ENCODE peak calls at places on chromosomes 2 and 18, in eight cellular contexts. One of them, this sample, is unnamed.

GRCh38 chr2:28408764-28409599 is 16.3 kb downstream of the FOSL2 start:
- DNase-seq in stomach: no peak
- DNase-seq in A549: no peak
- DNase-seq in breast epithelium: no peak
- DNase-seq in HCT116: peak
- DNase-seq in body of pancreas: no peak
- DNase-seq in IMR-90: peak
- DNase-seq in heart left ventricle: no peak
- DNase-seq in this sample: peak

GRCh38 chr2:17442334-17442733 is 75.9 kb downstream of the RAD51AP2 start:
- DNase-seq in HCT116: no peak
- DNase-seq in stomach: no peak
- DNase-seq in breast epithelium: no peak
- DNase-seq in A549: no peak
- DNase-seq in IMR-90: peak
- DNase-seq in heart left ventricle: no peak
- DNase-seq in body of pancreas: no peak
- DNase-seq in this sample: no peak

GRCh38 chr18:46768166-46768921 is 11.5 kb upstream of the ST8SIA5 start:
- DNase-seq in breast epithelium: no peak
- DNase-seq in body of pancreas: no peak
- DNase-seq in stomach: no peak
- DNase-seq in IMR-90: no peak
- DNase-seq in heart left ventricle: peak
- DNase-seq in HCT116: no peak
- DNase-seq in A549: no peak
- DNase-seq in this sample: no peak

GRCh38 chr2:205786976-205787375 is 104.7 kb downstream of the NRP2 start:
- DNase-seq in breast epithelium: no peak
- DNase-seq in stomach: no peak
- DNase-seq in A549: no peak
- DNase-seq in heart left ventricle: no peak
- DNase-seq in IMR-90: no peak
- DNase-seq in HCT116: no peak
- DNase-seq in body of pancreas: no peak
- DNase-seq in this sample: no peak

GRCh38 chr2:235301202-235302076 is 192.4 kb upstream of the AGAP1 start:
- DNase-seq in IMR-90: no peak
- DNase-seq in heart left ventricle: no peak
- DNase-seq in stomach: no peak
- DNase-seq in body of pancreas: no peak
- DNase-seq in breast epithelium: no peak
- DNase-seq in A549: no peak
- DNase-seq in HCT116: no peak
- DNase-seq in this sample: no peak

GRCh38 chr2:84904717-84905174 is 710 bp upstream of the TMSB10 start:
- DNase-seq in stomach: peak
- DNase-seq in A549: no peak
- DNase-seq in heart left ventricle: peak
- DNase-seq in IMR-90: peak
- DNase-seq in breast epithelium: peak
- DNase-seq in HCT116: no peak
- DNase-seq in body of pancreas: peak
- DNase-seq in this sample: peak

GRCh38 chr2:169358016-169358415 is 4.3 kb downstream of the LRP2 start:
- DNase-seq in A549: no peak
- DNase-seq in breast epithelium: no peak
- DNase-seq in stomach: no peak
- DNase-seq in IMR-90: no peak
- DNase-seq in body of pancreas: no peak
- DNase-seq in HCT116: no peak
- DNase-seq in heart left ventricle: no peak
- DNase-seq in this sample: no peak

GRCh38 chr2:145987797-145988196 is 1467.9 kb upstream of the ZEB2 start:
- DNase-seq in IMR-90: no peak
- DNase-seq in stomach: no peak
- DNase-seq in A549: no peak
- DNase-seq in HCT116: no peak
- DNase-seq in body of pancreas: no peak
- DNase-seq in breast epithelium: no peak
- DNase-seq in heart left ventricle: no peak
- DNase-seq in this sample: no peak

DNA sequence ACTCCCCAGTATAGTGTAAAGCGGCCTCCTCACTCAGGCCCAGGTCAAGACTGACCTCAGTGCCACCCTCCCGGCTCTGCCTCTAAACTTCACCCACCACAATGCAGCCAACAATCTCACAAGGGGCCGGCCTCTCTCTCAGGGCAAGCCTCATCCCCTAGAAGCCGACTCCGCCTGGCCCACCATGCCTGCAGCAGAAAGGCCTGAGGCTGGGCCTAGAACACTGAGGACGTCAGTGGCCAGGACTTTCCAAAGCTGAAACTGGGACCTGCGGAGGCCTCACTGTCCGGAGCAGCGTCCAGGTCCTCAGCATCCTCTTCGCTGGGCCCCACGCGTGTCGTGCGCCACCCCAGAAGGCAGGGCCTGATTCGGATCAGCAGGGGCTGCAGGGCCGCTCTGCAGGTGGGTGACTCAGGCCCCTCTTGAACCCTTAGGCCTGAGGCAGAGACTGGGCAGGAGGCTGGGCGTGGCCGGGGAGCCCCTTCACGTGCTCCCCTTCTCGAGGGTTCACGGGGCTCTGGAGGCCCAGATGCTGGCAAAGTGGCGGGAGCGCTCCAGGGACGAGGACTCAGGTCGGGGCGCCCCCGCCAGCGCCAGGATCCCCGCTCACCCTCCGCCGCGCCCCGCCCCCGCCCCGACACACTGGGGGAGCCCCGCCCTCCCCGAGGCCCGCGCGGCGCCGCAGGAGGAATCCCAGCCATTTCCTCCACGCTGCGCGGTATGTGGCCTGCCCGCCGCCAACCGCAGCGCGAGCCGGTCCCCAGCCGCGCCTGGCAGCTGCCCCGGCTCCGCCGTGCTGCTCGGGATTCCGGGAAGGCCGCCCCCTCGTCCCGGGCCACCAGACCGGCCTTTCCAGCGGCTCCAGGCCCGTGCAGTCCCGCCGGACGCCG is 53.1 kb downstream of the PKDCC start:
- DNase-seq in stomach: peak
- DNase-seq in IMR-90: peak
- DNase-seq in A549: no peak
- DNase-seq in heart left ventricle: peak
- DNase-seq in breast epithelium: peak
- DNase-seq in body of pancreas: peak
- DNase-seq in HCT116: no peak
- DNase-seq in this sample: peak
- TF ChIP-seq POLR2A in stomach: no peak
- TF ChIP-seq POLR2A in IMR-90: no peak
- TF ChIP-seq POLR2A in A549: no peak
- TF ChIP-seq POLR2A in heart left ventricle: no peak
- TF ChIP-seq POLR2A in breast epithelium: no peak
- TF ChIP-seq POLR2A in body of pancreas: peak
- TF ChIP-seq POLR2A in HCT116: no peak
- TF ChIP-seq POLR2A in this sample: no peak

DNA sequence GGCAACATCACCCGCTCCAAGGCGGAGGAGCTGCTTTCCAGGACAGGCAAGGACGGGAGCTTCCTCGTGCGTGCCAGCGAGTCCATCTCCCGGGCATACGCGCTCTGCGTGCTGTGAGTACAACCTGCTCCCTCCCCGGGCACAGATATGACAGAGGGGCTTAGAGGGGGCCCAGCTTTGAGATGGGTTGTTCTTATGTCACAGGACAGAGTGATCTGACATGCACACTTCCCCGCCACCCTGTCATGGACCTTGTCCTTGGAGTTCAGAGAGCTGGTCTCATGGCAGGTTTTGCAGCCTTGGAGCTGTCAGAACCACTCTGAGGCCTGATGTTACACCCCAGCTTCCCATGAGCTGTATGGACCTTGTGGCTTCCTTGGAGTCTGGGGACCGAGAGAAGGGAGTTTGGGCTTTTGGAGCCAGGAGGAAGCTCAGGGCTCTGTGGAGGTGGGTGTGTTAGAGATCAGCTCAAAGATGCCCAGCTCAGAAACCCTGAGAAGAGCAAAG is 411 bp downstream of the INPP5D start:
- DNase-seq in breast epithelium: no peak
- DNase-seq in stomach: peak
- DNase-seq in HCT116: no peak
- DNase-seq in heart left ventricle: no peak
- DNase-seq in body of pancreas: no peak
- DNase-seq in IMR-90: no peak
- DNase-seq in A549: no peak
- DNase-seq in this sample: no peak
- H3K27ac ChIP-seq in breast epithelium: peak
- H3K27ac ChIP-seq in stomach: peak
- H3K27ac ChIP-seq in HCT116: no peak
- H3K27ac ChIP-seq in heart left ventricle: peak
- H3K27ac ChIP-seq in body of pancreas: peak
- H3K27ac ChIP-seq in IMR-90: no peak
- H3K27ac ChIP-seq in A549: no peak
- H3K27ac ChIP-seq in this sample: peak

GRCh38 chr2:197495433-197496134 is 4.1 kb downstream of the HSPD1 start:
- DNase-seq in A549: no peak
- DNase-seq in HCT116: no peak
- DNase-seq in heart left ventricle: no peak
- DNase-seq in breast epithelium: no peak
- DNase-seq in stomach: no peak
- DNase-seq in body of pancreas: no peak
- DNase-seq in IMR-90: no peak
- DNase-seq in this sample: no peak

GRCh38 chr2:197498937-197499593 is 575 bp downstream of the HSPD1 start:
- DNase-seq in IMR-90: peak
- DNase-seq in HCT116: no peak
- DNase-seq in body of pancreas: peak
- DNase-seq in breast epithelium: peak
- DNase-seq in stomach: peak
- DNase-seq in heart left ventricle: peak
- DNase-seq in A549: no peak
- DNase-seq in this sample: peak

GRCh38 chr2:197496695-197497094 is 2.9 kb downstream of the HSPD1 start:
- DNase-seq in breast epithelium: no peak
- DNase-seq in heart left ventricle: no peak
- DNase-seq in stomach: no peak
- DNase-seq in IMR-90: no peak
- DNase-seq in HCT116: no peak
- DNase-seq in body of pancreas: no peak
- DNase-seq in A549: no peak
- DNase-seq in this sample: no peak

GRCh38 chr2:197498627-197498936 is 1.1 kb downstream of the HSPD1 start:
- DNase-seq in A549: no peak
- DNase-seq in IMR-90: no peak
- DNase-seq in HCT116: no peak
- DNase-seq in heart left ventricle: no peak
- DNase-seq in body of pancreas: no peak
- DNase-seq in breast epithelium: no peak
- DNase-seq in stomach: no peak
- DNase-seq in this sample: no peak

DNA sequence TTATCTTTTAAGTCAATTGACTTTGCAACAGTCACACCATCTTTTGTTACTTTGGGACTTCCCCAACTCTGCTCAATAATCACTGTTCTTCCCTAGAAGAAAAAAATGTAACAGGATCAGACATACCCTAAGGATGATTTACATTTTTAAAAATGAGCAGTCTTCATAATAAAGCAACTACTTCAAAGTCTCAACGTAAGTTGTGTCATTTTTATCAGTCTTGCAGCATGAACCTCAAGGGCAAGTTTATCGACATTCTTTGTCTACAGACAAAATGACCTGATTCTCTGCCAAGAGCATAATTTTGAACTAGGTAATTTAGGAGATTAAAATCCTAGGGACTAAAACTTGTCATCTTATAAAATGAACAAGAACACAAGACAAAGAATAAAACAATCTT is 2.3 kb downstream of the HSPD1 start:
- DNase-seq in breast epithelium: no peak
- DNase-seq in stomach: no peak
- DNase-seq in heart left ventricle: no peak
- DNase-seq in A549: no peak
- DNase-seq in HCT116: no peak
- DNase-seq in body of pancreas: no peak
- DNase-seq in IMR-90: no peak
- DNase-seq in this sample: no peak
- H3K4me3 ChIP-seq in breast epithelium: no peak
- H3K4me3 ChIP-seq in stomach: peak
- H3K4me3 ChIP-seq in heart left ventricle: no peak
- H3K4me3 ChIP-seq in A549: peak
- H3K4me3 ChIP-seq in HCT116: no peak
- H3K4me3 ChIP-seq in body of pancreas: no peak
- H3K4me3 ChIP-seq in IMR-90: no peak
- H3K4me3 ChIP-seq in this sample: no peak

DNA sequence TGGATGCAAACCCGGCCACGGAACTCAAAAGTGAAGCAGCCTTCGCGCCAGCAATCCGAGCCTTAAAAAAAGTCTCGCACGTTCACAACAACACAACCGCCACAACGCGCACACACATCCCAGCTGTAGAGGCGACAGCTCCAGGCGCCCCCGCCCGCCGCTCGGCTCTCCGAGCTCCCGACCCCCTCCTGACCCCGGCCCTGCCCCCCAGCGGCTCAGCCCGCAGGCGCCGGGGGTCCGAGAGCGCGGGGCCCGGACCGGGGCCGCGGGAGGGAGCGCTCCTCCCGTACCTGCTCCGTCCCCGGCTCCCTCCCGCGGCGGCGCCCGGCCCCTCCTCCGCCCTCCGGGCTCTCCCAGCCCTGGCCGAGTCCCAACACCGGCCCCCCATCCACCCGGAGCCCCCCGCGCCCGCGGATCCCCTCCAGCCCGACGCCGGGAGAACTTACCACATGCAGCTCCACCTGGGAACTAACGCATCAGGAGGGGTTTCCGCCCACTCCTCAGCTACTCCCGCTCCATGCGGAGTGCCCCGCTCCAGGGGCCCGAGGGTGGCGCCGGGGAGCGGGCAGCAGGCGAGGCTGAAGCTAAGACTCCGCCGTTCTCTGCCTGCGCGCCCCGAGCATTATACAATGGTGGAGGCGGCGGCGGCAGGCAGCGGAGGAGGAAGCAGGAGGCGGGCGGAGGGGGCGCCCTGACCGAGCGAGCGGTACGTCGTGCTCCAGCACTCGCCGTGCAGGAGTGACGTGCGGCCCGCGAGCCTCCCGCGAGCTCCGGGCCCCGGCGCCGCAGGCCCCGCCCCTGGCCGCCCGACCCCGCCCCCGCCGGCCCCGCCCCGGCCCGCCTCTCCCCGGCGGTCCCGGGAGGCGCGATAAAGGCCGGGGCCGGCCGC is at the start of gene SERTAD2:
- DNase-seq in A549: peak
- DNase-seq in HCT116: no peak
- DNase-seq in stomach: peak
- DNase-seq in breast epithelium: peak
- DNase-seq in IMR-90: peak
- DNase-seq in heart left ventricle: peak
- DNase-seq in body of pancreas: peak
- DNase-seq in this sample: peak
- TF ChIP-seq POLR2A in A549: peak
- TF ChIP-seq POLR2A in HCT116: peak
- TF ChIP-seq POLR2A in stomach: peak
- TF ChIP-seq POLR2A in breast epithelium: peak
- TF ChIP-seq POLR2A in IMR-90: no peak
- TF ChIP-seq POLR2A in heart left ventricle: no peak
- TF ChIP-seq POLR2A in body of pancreas: peak
- TF ChIP-seq POLR2A in this sample: peak

GRCh38 chr2:216793386-216793785 is 66.5 kb downstream of the TNP1 start:
- DNase-seq in A549: no peak
- DNase-seq in stomach: no peak
- DNase-seq in breast epithelium: no peak
- DNase-seq in IMR-90: no peak
- DNase-seq in heart left ventricle: no peak
- DNase-seq in HCT116: no peak
- DNase-seq in body of pancreas: no peak
- DNase-seq in this sample: no peak
- H3K27ac ChIP-seq in A549: no peak
- H3K27ac ChIP-seq in stomach: peak
- H3K27ac ChIP-seq in breast epithelium: peak
- H3K27ac ChIP-seq in IMR-90: no peak
- H3K27ac ChIP-seq in heart left ventricle: no peak
- H3K27ac ChIP-seq in HCT116: no peak
- H3K27ac ChIP-seq in body of pancreas: no peak
- H3K27ac ChIP-seq in this sample: no peak

This sample was measured in adrenal gland.